ENCODE peak calls at places on chromosome 9, in nine cellular contexts. C, M, Z, H, R, T, X, S and L are unnamed samples.

GRCh38 chr9:24044576-24044975 is 218.5 kb upstream of the ELAVL2 start:
- DNase-seq in C (no peak), M (no peak), Z (no peak), H (no peak), R (no peak), T (no peak), X (no peak), S (no peak), L (no peak)

GRCh38 chr9:76905984-76906861 is at the start of gene PRUNE2:
- DNase-seq in C (no peak), M (peak), Z (peak), H (no peak), R (peak), T (peak), X (peak), S (no peak), L (peak)

GRCh38 chr9:136117291-136118060 is 1.2 kb downstream of the TMEM250 start:
- DNase-seq in C (no peak), M (no peak), Z (no peak), H (no peak), R (no peak), T (no peak), X (no peak), S (no peak), L (peak)

GRCh38 chr9:133563286-133564213 is 29.0 kb downstream of the ADAMTSL2 start:
- DNase-seq in C (no peak), M (no peak), Z (no peak), H (no peak), R (no peak), T (no peak), X (no peak), S (no peak), L (no peak)

GRCh38 chr9:130539473-130540223 is 39.7 kb upstream of the FUBP3 start:
- DNase-seq in C (no peak), M (no peak), Z (no peak), H (no peak), R (no peak), T (no peak), X (peak), S (no peak), L (peak)

GRCh38 chr9:35079041-35079425 is 709 bp downstream of the FANCG start:
- DNase-seq in C (no peak), M (no peak), Z (no peak), H (no peak), R (peak), T (no peak), X (no peak), S (no peak), L (no peak)

GRCh38 chr9:131346559-131346958 is 47.3 kb upstream of the PRRC2B start:
- DNase-seq in C (no peak), M (no peak), Z (no peak), H (no peak), R (no peak), T (no peak), X (no peak), S (no peak), L (no peak)

GRCh38 chr9:82152181-82152580 is 163.6 kb downstream of the SPATA31D1 start:
- DNase-seq in C (no peak), M (no peak), Z (no peak), H (no peak), R (no peak), T (no peak), X (peak), S (no peak), L (peak)

GRCh38 chr9:129494113-129494789 is 126.7 kb downstream of the C9orf50 start:
- DNase-seq in C (no peak), M (no peak), Z (no peak), H (no peak), R (no peak), T (no peak), X (no peak), S (no peak), L (no peak)

GRCh38 chr9:134957165-134957944 is 39.6 kb upstream of the FCN1 start:
- DNase-seq in C (no peak), M (no peak), Z (no peak), H (no peak), R (no peak), T (no peak), X (no peak), S (no peak), L (no peak)